ENCODE peak calls at places on chromosomes 4 and X, in nine cellular contexts. C, Z, I, G, S, P, V, Q and L are unnamed samples.

GRCh38 chr4:89056953-89057398 is at the start of gene FAM13A:
- DNase-seq in C (no peak), Z (peak), I (peak), G (peak), S (peak), P (peak), V (peak), Q (no peak), L (peak)

GRCh38 chrX:41412261-41413167 is 34.6 kb upstream of the NYX start:
- DNase-seq in C (no peak), Z (no peak), I (no peak), G (no peak), S (peak), P (no peak), V (no peak), Q (no peak), L (no peak)

GRCh38 chrX:7062276-7062675 is 85.2 kb upstream of the STS start:
- DNase-seq in C (no peak), Z (no peak), I (no peak), G (no peak), S (no peak), P (no peak), V (no peak), Q (no peak), L (no peak)

GRCh38 chrX:78595901-78596502 is 63.1 kb downstream of the RTL3 start:
- DNase-seq in C (no peak), Z (no peak), I (no peak), G (peak), S (no peak), P (no peak), V (no peak), Q (no peak), L (no peak)

GRCh38 chr4:122099896-122100295 is 52.2 kb upstream of the BLTP1 start:
- DNase-seq in C (no peak), Z (no peak), I (no peak), G (no peak), S (no peak), P (no peak), V (no peak), Q (no peak), L (no peak)

GRCh38 chr4:148287111-148287510 is 155.1 kb downstream of the NR3C2 start:
- DNase-seq in C (no peak), Z (no peak), I (no peak), G (no peak), S (no peak), P (no peak), V (no peak), Q (no peak), L (no peak)

GRCh38 chr4:10094841-10095240 is 21.8 kb downstream of the WDR1 start:
- DNase-seq in C (no peak), Z (no peak), I (no peak), G (no peak), S (no peak), P (no peak), V (peak), Q (no peak), L (no peak)

GRCh38 chr4:77264826-77265225 is 107.8 kb downstream of the CCNG2 start:
- DNase-seq in C (no peak), Z (no peak), I (no peak), G (no peak), S (no peak), P (no peak), V (no peak), Q (no peak), L (no peak)

GRCh38 chr4:121551271-121551670 is 145.5 kb downstream of the ANXA5 start:
- DNase-seq in C (no peak), Z (no peak), I (no peak), G (no peak), S (no peak), P (no peak), V (no peak), Q (no peak), L (no peak)

DNA sequence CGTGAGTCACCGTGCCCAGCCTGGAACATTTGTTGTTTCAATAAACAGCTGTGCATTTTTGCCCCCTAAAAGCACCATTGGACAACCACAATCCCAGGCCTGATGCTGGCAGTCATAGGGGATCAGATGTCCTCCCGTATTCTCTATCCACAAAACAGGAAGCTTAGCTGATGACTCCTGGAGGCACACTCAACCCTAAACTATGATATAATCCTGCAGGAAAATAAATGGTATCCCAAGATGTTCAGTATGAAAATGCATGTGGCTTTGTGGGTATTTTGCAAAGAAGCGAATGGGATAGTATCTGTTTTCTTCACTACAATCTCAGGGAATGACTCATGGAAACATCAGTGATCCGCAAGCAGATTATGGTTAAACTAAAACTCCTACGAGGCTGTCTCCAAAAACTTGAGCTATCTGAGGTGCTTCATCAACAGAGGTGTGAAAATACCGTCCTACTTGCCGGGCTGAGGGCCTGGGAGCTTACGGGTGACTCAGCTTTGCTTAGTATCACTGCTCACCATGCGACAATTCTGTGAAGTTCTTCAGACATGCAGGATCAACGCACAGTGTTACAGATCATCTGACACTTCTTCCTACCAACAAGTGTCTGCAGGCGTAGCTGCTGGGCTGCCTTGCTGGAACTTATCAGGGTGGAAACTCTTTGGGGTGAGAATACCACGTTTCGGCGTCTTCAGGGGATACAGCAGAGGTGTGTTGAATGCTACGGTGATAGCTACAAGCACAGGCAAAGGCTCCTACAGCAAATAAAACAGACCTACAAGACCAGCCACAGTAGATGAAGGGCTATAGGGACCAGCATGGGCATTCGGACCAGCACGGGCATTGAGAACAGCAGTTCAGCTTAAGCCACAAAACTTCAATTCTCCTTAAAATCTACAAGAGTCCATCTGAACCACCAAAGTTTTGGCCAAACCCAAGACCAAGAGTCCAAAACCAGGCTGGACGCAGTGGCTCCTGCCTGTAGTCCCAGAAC is 148.5 kb downstream of the DHRSX start:
- DNase-seq in C (no peak), Z (no peak), I (no peak), G (no peak), S (no peak), P (no peak), V (peak), Q (no peak), L (no peak)
- TF ChIP-seq CTCF in C (no peak), Z (no peak), I (no peak), G (no peak), S (no peak), P (no peak), V (no peak), Q (no peak), L (no peak)

GRCh38 chrX:64394059-64394873 is 986 bp downstream of the MTMR8 start:
- DNase-seq in C (no peak), Z (no peak), I (no peak), G (no peak), S (no peak), P (no peak), V (no peak), Q (no peak), L (no peak)
- H3K27ac ChIP-seq in C (no peak), Z (no peak), I (no peak), G (no peak), S (no peak), P (no peak), V (no peak), Q (peak), L (no peak)

GRCh38 chr4:184671101-184671500 is 21.6 kb downstream of the PRIMPOL start:
- DNase-seq in C (no peak), Z (no peak), I (no peak), G (no peak), S (no peak), P (no peak), V (no peak), Q (no peak), L (no peak)

GRCh38 chr4:184676093-184676492 is 26.6 kb downstream of the PRIMPOL start:
- DNase-seq in C (no peak), Z (no peak), I (no peak), G (no peak), S (no peak), P (no peak), V (no peak), Q (no peak), L (no peak)

GRCh38 chr4:184675018-184675417 is 25.5 kb downstream of the PRIMPOL start:
- DNase-seq in C (no peak), Z (no peak), I (no peak), G (no peak), S (no peak), P (no peak), V (no peak), Q (no peak), L (no peak)

GRCh38 chr4:184669251-184669650 is 19.7 kb downstream of the PRIMPOL start:
- DNase-seq in C (no peak), Z (no peak), I (no peak), G (no peak), S (no peak), P (no peak), V (no peak), Q (no peak), L (no peak)

GRCh38 chr4:184674011-184674410 is 24.5 kb downstream of the PRIMPOL start:
- DNase-seq in C (no peak), Z (no peak), I (no peak), G (no peak), S (no peak), P (no peak), V (no peak), Q (no peak), L (no peak)
- H3K4me3 ChIP-seq in C (no peak), Z (no peak), I (no peak), G (no peak), S (no peak), P (no peak), V (no peak), Q (no peak), L (no peak)

DNA sequence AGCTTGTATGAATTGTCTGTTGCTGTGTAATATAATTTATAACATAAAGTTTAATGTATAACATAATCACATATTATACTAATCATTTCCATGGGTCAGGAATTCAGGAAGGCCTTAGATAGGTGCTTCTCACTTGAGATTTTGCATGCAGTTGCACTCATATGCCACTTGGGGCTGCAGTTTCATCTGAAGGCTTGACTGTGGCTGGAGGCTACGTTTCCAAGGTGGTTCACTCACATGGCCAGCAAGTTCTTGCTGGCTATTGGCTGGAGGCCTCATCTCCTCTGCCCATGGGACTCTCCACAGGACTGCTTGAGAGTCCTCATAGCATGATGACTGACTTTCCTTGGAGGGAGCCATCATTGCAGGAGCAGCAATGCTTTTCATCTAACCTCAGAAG is 53.4 kb upstream of the STX18 start:
- DNase-seq in C (no peak), Z (no peak), I (no peak), G (no peak), S (no peak), P (peak), V (no peak), Q (no peak), L (no peak)
- TF ChIP-seq CTCF in C (no peak), Z (no peak), I (no peak), G (no peak), S (no peak), P (peak), V (no peak), Q (no peak), L (no peak)

GRCh38 chrX:68684291-68684918 is 36.9 kb downstream of the STARD8 start:
- DNase-seq in C (peak), Z (no peak), I (peak), G (no peak), S (peak), P (no peak), V (no peak), Q (no peak), L (peak)
- H3K27ac ChIP-seq in C (peak), Z (no peak), I (peak), G (no peak), S (no peak), P (no peak), V (no peak), Q (no peak), L (peak)